ENCODE peak calls at places on chromosome 20, in nine cellular contexts. V is Calu3, C is GM20000, Y is endothelial cell, T is AG09319, E is lower leg skin, X is PC-9, J is cardiac muscle cell, N is AG04449. R is an unnamed sample.

GRCh38 chr20:52490715-52491430 is 299.3 kb upstream of the ZFP64 start:
- DNase-seq in V (no peak), C (no peak), Y (no peak), T (peak; percentile 18), E (no peak), X (no peak), J (no peak), N (peak; percentile 97), R (no peak)

GRCh38 chr20:59422911-59423520 is 122.6 kb downstream of the EDN3 start:
- DNase-seq in V (no peak), C (no peak), Y (no peak), T (no peak), E (peak; percentile 52), X (no peak), J (no peak), N (no peak), R (no peak)

GRCh38 chr20:51650685-51651134 is 108.2 kb upstream of the NFATC2 start:
- DNase-seq in V (no peak), C (no peak), Y (no peak), T (no peak), E (no peak), X (no peak), J (no peak), N (no peak), R (no peak)

GRCh38 chr20:57531986-57532566 is 7.1 kb upstream of the CTCFL start:
- DNase-seq in V (no peak), C (no peak), Y (no peak), T (no peak), E (no peak), X (no peak), J (no peak), N (no peak), R (no peak)

GRCh38 chr20:13012886-13013285 is 4.1 kb downstream of the SPTLC3 start:
- DNase-seq in V (no peak), C (no peak), Y (no peak), T (no peak), E (no peak), X (no peak), J (no peak), N (no peak), R (no peak)

GRCh38 chr20:14470231-14470894 is 133.0 kb upstream of the FLRT3 start:
- DNase-seq in V (peak; percentile 28), C (no peak), Y (no peak), T (no peak), E (no peak), X (no peak), J (no peak), N (no peak), R (no peak)

GRCh38 chr20:10653593-10654288 is 20.1 kb downstream of the JAG1 start:
- DNase-seq in V (no peak), C (no peak), Y (no peak), T (peak; percentile 62), E (no peak), X (no peak), J (peak; percentile 45), N (peak; percentile 85), R (no peak)

GRCh38 chr20:1370548-1371110 is 22.2 kb downstream of the FKBP1A start:
- DNase-seq in V (no peak), C (no peak), Y (no peak), T (peak; percentile 32), E (no peak), X (no peak), J (no peak), N (peak; percentile 26), R (no peak)

GRCh38 chr20:60372822-60373221 is 414.6 kb downstream of the CDH26 start:
- DNase-seq in V (peak; percentile 3), C (no peak), Y (no peak), T (no peak), E (no peak), X (no peak), J (no peak), N (no peak), R (no peak)

GRCh38 chr20:50077818-50078601 is 34.9 kb downstream of the UBE2V1 start:
- DNase-seq in V (no peak), C (no peak), Y (no peak), T (no peak), E (peak; percentile 80), X (no peak), J (no peak), N (no peak), R (no peak)

GRCh38 chr20:1875762-1876161 is 19.4 kb upstream of the SIRPA start:
- DNase-seq in V (no peak), C (no peak), Y (no peak), T (no peak), E (no peak), X (no peak), J (no peak), N (no peak), R (no peak)

GRCh38 chr20:58973866-58974265 is 7.2 kb upstream of the NELFCD start:
- DNase-seq in V (no peak), C (no peak), Y (no peak), T (no peak), E (no peak), X (no peak), J (no peak), N (no peak), R (no peak)

GRCh38 chr20:50251992-50252491 is 61.4 kb downstream of the CEBPB start:
- DNase-seq in V (no peak), C (no peak), Y (no peak), T (peak; percentile 49), E (no peak), X (peak; percentile 62), J (no peak), N (peak; percentile 29), R (no peak)

GRCh38 chr20:38669688-38670087 is 54.6 kb upstream of the SLC32A1 start:
- DNase-seq in V (no peak), C (no peak), Y (no peak), T (no peak), E (peak; percentile 3), X (no peak), J (no peak), N (no peak), R (no peak)

DNA sequence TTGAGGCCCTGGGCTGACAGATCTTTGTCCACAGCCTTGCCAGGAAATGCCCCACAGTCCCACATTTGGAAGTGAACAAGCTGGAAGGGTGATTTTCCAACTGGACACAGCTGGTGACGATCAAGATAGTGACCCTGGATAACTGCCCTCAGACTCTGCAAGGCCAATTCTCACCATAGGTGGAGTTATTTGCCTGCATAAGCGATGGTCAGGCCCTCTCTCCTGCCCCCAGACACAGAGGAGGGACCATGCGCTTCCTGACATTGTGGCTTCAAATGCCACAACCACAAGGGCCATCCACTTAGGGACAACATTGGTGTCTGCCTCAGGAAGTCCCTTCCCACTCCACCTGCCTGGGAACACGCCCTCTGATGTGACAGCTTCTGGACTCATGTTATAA is 96.0 kb downstream of the JPH2 start:
- DNase-seq in V (no peak), C (no peak), Y (no peak), T (no peak), E (peak; percentile 56), X (no peak), J (no peak), N (no peak), R (no peak)
- TF ChIP-seq CTCF in V (no peak), C (no peak), Y (no peak), T (no peak), E (no peak), X (no peak), J (no peak), N (no peak), R (no peak)

DNA sequence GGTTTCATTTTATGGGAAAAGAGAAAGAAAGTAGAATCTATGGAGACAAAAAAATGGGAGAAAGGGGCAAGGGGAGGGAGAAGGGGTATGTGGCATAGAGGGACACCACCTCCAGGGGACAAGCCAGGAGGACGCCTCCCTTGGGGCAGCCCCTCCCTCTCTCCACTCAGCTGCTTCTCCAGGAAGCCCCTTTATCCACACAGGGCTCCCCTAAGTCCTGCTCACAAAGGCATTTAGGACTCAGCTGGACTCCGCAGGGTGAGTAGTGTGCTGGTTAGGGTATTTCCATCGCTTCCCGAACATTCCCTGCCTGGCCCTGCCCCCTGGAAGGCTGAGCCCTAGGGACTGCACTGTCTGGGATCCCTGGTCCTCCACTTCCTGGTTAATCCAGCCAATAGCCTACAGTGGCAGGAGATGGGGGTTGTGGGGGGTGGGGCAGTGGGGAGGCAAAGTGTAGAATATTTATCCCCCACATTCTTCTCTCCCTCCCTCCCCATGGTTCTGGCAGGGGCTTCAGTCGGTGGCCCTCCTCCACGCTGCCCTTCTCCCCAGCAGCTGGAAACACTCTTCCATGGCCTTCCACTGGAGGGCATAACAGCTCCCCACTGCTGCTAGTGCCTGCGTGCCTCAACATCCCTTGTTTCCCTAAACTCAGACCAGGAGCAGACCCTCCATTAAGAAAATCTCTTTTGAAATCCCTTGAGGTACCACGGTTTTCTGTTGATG is 84.8 kb downstream of the SNX5 start:
- DNase-seq in V (no peak), C (no peak), Y (no peak), T (no peak), E (no peak), X (no peak), J (no peak), N (no peak), R (no peak)
- TF ChIP-seq CTCF in V (no peak), C (no peak), Y (no peak), T (no peak), E (no peak), X (no peak), J (peak; percentile 12), N (peak; percentile 15), R (no peak)

DNA sequence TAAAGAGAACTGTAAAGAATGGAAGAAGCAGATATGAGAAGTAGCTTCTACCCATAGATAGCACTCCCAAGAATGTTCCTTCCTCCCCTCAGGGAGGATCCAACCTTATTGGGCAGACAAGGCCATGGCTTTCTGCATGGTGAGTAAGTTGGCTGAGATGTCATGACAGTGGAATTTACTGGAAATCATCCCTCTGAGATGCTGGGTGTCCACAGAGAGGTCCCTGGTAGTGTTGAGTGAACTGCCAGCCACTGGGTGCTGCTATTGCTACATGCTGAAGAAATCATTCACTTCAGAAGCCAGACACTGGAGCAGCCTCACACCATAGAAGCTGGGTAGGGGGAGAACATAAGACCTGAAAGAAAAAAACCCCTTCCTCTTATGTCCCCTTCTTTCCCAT is 46.4 kb upstream of the FERMT1 start:
- DNase-seq in V (no peak), C (no peak), Y (no peak), T (no peak), E (no peak), X (no peak), J (no peak), N (no peak), R (no peak)
- TF ChIP-seq CTCF in V (no peak), C (no peak), Y (no peak), T (no peak), E (no peak), X (peak; percentile 20), J (peak; percentile 30), N (no peak), R (no peak)

DNA sequence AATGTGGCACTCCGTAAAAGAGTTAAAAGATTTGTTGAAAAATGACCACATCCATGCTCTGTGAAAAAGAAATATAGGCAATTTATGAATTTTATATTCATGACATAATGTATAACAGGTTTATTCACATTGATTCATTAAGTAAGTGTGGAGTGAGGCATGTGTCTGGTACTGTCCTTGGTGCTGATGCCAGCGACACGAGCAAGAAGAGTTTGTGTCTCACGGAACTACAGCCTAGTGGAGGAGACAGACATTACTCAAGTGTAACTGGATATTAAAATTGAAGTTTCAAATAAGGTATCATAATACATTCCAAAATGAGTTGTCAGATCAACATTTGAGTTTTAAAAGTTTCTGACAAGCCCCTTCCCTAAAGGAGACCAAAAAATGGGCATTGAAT is 158.2 kb upstream of the PRND start:
- DNase-seq in V (peak; percentile 6), C (no peak), Y (peak; percentile 56), T (no peak), E (no peak), X (peak; percentile 44), J (peak; percentile 64), N (no peak), R (no peak)
- TF ChIP-seq CTCF in V (no peak), C (no peak), Y (no peak), T (peak; percentile 29), E (no peak), X (peak; percentile 32), J (peak; percentile 32), N (peak; percentile 40), R (no peak)

R was measured in GM10248.